ENCODE peak calls at places on chromosomes 12 and 14, in eight cellular contexts. T is hepatic stellate cell; C is stimulated activated CD4-positive, alpha-beta T cell treated with anti-CD3 and anti-CD28 coated beads, TNF-alpha, amount 100 ng/mL, for 4 hours; F is gastrocnemius medialis; K is lung microvascular endothelial cell; H is occipital lobe; L is left cardiac atrium; A is cardiac fibroblast. W is an unnamed sample.

GRCh38 chr12:4881665-4882064 is 28.0 kb upstream of the KCNA1 start:
- DNase-seq in T (no peak), C (no peak), F (no peak), K (no peak), H (peak; percentile 16), L (peak; percentile 49), A (no peak), W (peak; percentile 2)

GRCh38 chr14:101074124-101075024 is 170.9 kb upstream of the RTL1 start:
- DNase-seq in T (no peak), C (no peak), F (no peak), K (no peak), H (no peak), L (no peak), A (no peak), W (no peak)

GRCh38 chr12:52168019-52168717 is 23.6 kb downstream of the KRT80 start:
- DNase-seq in T (no peak), C (no peak), F (peak; percentile 25), K (peak; percentile 78), H (no peak), L (no peak), A (peak; percentile 46), W (no peak)

GRCh38 chr14:24260026-24260779 is 2.8 kb downstream of the TGM1 start:
- DNase-seq in T (no peak), C (no peak), F (no peak), K (no peak), H (no peak), L (peak; percentile 12), A (no peak), W (no peak)

GRCh38 chr12:96989916-96990315 is 82.9 kb downstream of the NEDD1 start:
- DNase-seq in T (no peak), C (no peak), F (no peak), K (peak; percentile 23), H (no peak), L (no peak), A (no peak), W (no peak)

GRCh38 chr14:32366995-32367394 is 37.9 kb downstream of the AKAP6 start:
- DNase-seq in T (no peak), C (no peak), F (no peak), K (no peak), H (no peak), L (no peak), A (peak; percentile 60), W (no peak)

GRCh38 chr12:95417372-95417771 is 56.6 kb upstream of the METAP2 start:
- DNase-seq in T (no peak), C (no peak), F (no peak), K (no peak), H (no peak), L (no peak), A (no peak), W (no peak)

GRCh38 chr12:38161123-38162000 is 155.2 kb upstream of the ALG10B start:
- DNase-seq in T (no peak), C (no peak), F (no peak), K (no peak), H (no peak), L (no peak), A (no peak), W (no peak)

GRCh38 chr14:80135305-80136088 is 75.8 kb downstream of the DIO2 start:
- DNase-seq in T (no peak), C (no peak), F (no peak), K (no peak), H (no peak), L (no peak), A (no peak), W (no peak)

GRCh38 chr12:22577667-22578066 is 33.3 kb upstream of the C2CD5 start:
- DNase-seq in T (no peak), C (no peak), F (no peak), K (no peak), H (no peak), L (no peak), A (no peak), W (no peak)

GRCh38 chr12:127400231-127400630 is 866.7 kb upstream of the TMEM132C start:
- DNase-seq in T (no peak), C (no peak), F (no peak), K (no peak), H (no peak), L (no peak), A (no peak), W (no peak)

GRCh38 chr12:131552167-131552863 is 158.6 kb upstream of the SFSWAP start:
- DNase-seq in T (no peak), C (no peak), F (no peak), K (no peak), H (no peak), L (no peak), A (no peak), W (no peak)

GRCh38 chr14:77133718-77134338 is 7.8 kb downstream of the ZDHHC22 start:
- DNase-seq in T (peak; percentile 73), C (no peak), F (no peak), K (peak; percentile 74), H (no peak), L (peak; percentile 62), A (peak; percentile 73), W (no peak)

GRCh38 chr12:104462931-104463339 is 6.2 kb downstream of the CHST11 start:
- DNase-seq in T (no peak), C (no peak), F (no peak), K (peak; percentile 73), H (no peak), L (no peak), A (peak; percentile 43), W (no peak)

W was measured in amygdala.